ENCODE peak calls at places on chromosomes 7 and 10, in five cellular contexts. H is A549, G is IMR-90, A is K562, N is HepG2. Q is an unnamed sample.

GRCh38 chr10:55400075-55400474 is 599.0 kb upstream of the PCDH15 start:
- DNase-seq in H (no peak), G (no peak), A (no peak), N (no peak), Q (no peak)

GRCh38 chr10:36068542-36068941 is 426.4 kb upstream of the FZD8 start:
- DNase-seq in H (no peak), G (no peak), A (no peak), N (no peak), Q (no peak)

GRCh38 chr10:131943021-131943814 is 38.5 kb downstream of the BNIP3 start:
- DNase-seq in H (peak; percentile 59), G (no peak), A (peak; percentile 60), N (peak; percentile 15), Q (peak; percentile 66)

GRCh38 chr7:154183482-154183881 is 131.3 kb downstream of the DPP6 start:
- DNase-seq in H (no peak), G (no peak), A (no peak), N (no peak), Q (no peak)

GRCh38 chr10:126373982-126374381 is 14.3 kb downstream of the ADAM12 start:
- DNase-seq in H (no peak), G (peak; percentile 66), A (no peak), N (no peak), Q (no peak)

GRCh38 chr10:86350897-86351296 is 15.7 kb downstream of the GRID1 start:
- DNase-seq in H (no peak), G (no peak), A (no peak), N (no peak), Q (no peak)

GRCh38 chr7:140160308-140160707 is 16.5 kb downstream of the KDM7A start:
- DNase-seq in H (no peak), G (no peak), A (no peak), N (no peak), Q (no peak)

GRCh38 chr7:116526897-116527296 is 2.1 kb downstream of the CAV1 start:
- DNase-seq in H (no peak), G (no peak), A (no peak), N (no peak), Q (no peak)

GRCh38 chr7:121151663-121152344 is 163.3 kb downstream of the CPED1 start:
- DNase-seq in H (no peak), G (no peak), A (no peak), N (no peak), Q (no peak)

GRCh38 chr7:30206466-30206865 is 71.7 kb downstream of the MTURN start:
- DNase-seq in H (peak; percentile 8), G (peak; percentile 13), A (no peak), N (no peak), Q (no peak)

GRCh38 chr10:69881202-69881601 is 79.5 kb downstream of the COL13A1 start:
- DNase-seq in H (no peak), G (no peak), A (no peak), N (no peak), Q (no peak)

GRCh38 chr10:58618158-58618676 is 105.5 kb downstream of the BICC1 start:
- DNase-seq in H (no peak), G (no peak), A (no peak), N (no peak), Q (no peak)

GRCh38 chr7:126411821-126412383 is 840.8 kb downstream of the GRM8 start:
- DNase-seq in H (no peak), G (no peak), A (no peak), N (no peak), Q (no peak)

GRCh38 chr7:24821045-24821853 is 64.0 kb upstream of the GSDME start:
- DNase-seq in H (peak; percentile 86), G (peak; percentile 96), A (peak; percentile 90), N (peak; percentile 35), Q (no peak)

GRCh38 chr7:389911-390601 is 100.1 kb downstream of the FOXL3 start:
- DNase-seq in H (no peak), G (no peak), A (no peak), N (no peak), Q (no peak)

GRCh38 chr10:19316204-19316870 is 267.7 kb downstream of the MALRD1 start:
- DNase-seq in H (no peak), G (no peak), A (no peak), N (no peak), Q (no peak)

GRCh38 chr7:111855842-111856227 is 293.5 kb upstream of the IMMP2L start:
- DNase-seq in H (no peak), G (peak; percentile 59), A (no peak), N (no peak), Q (no peak)

GRCh38 chr7:4189151-4189570 is 492.9 kb upstream of the FOXK1 start:
- DNase-seq in H (no peak), G (peak; percentile 2), A (no peak), N (no peak), Q (no peak)

GRCh38 chr7:48084727-48085432 is 4.2 kb upstream of the UPP1 start:
- DNase-seq in H (peak; percentile 88), G (peak; percentile 99), A (peak; percentile 80), N (peak; percentile 73), Q (no peak)

GRCh38 chr7:95886501-95887090 is 114.2 kb downstream of the DYNC1I1 start:
- DNase-seq in H (peak; percentile 3), G (peak; percentile 19), A (no peak), N (peak; percentile 35), Q (no peak)

GRCh38 chr7:108078156-108078781 is 51.9 kb downstream of the LAMB4 start:
- DNase-seq in H (no peak), G (peak; percentile 34), A (peak; percentile 63), N (no peak), Q (no peak)

GRCh38 chr7:80499350-80499955 is 12.4 kb downstream of the GNAT3 start:
- DNase-seq in H (no peak), G (peak; percentile 95), A (no peak), N (peak; percentile 72), Q (peak; percentile 33)

GRCh38 chr10:130751106-130751840 is 560.2 kb downstream of the TCERG1L start:
- DNase-seq in H (no peak), G (no peak), A (no peak), N (no peak), Q (no peak)

GRCh38 chr10:4767033-4767814 is 58.8 kb upstream of the AKR1E2 start:
- DNase-seq in H (peak; percentile 13), G (peak; percentile 66), A (peak; percentile 21), N (peak; percentile 3), Q (no peak)

GRCh38 chr10:88608052-88608732 is 21.6 kb downstream of the LIPJ start:
- DNase-seq in H (no peak), G (no peak), A (no peak), N (no peak), Q (no peak)

GRCh38 chr10:6669269-6669859 is 89.3 kb upstream of the PRKCQ start:
- DNase-seq in H (peak; percentile 38), G (peak; percentile 73), A (peak; percentile 50), N (peak; percentile 14), Q (no peak)

GRCh38 chr7:99514050-99514449 is 9.6 kb downstream of the ZKSCAN5 start:
- DNase-seq in H (no peak), G (peak; percentile 68), A (no peak), N (no peak), Q (no peak)

GRCh38 chr7:75604408-75604807 is 112.3 kb downstream of the SPDYE5 start:
- DNase-seq in H (no peak), G (no peak), A (peak; percentile 20), N (no peak), Q (no peak)

GRCh38 chr10:4262449-4262848 is 477.4 kb upstream of the KLF6 start:
- DNase-seq in H (no peak), G (no peak), A (no peak), N (no peak), Q (no peak)

GRCh38 chr7:44292876-44293560 is 32.4 kb downstream of the CAMK2B start:
- DNase-seq in H (no peak), G (no peak), A (no peak), N (no peak), Q (no peak)

GRCh38 chr7:72048420-72048819 is 363.7 kb downstream of the CALN1 start:
- DNase-seq in H (no peak), G (no peak), A (no peak), N (no peak), Q (no peak)

GRCh38 chr7:72053273-72053672 is 358.9 kb downstream of the CALN1 start:
- DNase-seq in H (no peak), G (no peak), A (no peak), N (no peak), Q (no peak)
- TF ChIP-seq MAFK in H (no peak), G (no peak), A (no peak), N (no peak), Q (no peak)

GRCh38 chr7:138667535-138667934 is 33.6 kb downstream of the SVOPL start:
- DNase-seq in H (no peak), G (no peak), A (no peak), N (no peak), Q (no peak)
- TF ChIP-seq MAFK in H (no peak), G (no peak), A (no peak), N (no peak), Q (no peak)

DNA sequence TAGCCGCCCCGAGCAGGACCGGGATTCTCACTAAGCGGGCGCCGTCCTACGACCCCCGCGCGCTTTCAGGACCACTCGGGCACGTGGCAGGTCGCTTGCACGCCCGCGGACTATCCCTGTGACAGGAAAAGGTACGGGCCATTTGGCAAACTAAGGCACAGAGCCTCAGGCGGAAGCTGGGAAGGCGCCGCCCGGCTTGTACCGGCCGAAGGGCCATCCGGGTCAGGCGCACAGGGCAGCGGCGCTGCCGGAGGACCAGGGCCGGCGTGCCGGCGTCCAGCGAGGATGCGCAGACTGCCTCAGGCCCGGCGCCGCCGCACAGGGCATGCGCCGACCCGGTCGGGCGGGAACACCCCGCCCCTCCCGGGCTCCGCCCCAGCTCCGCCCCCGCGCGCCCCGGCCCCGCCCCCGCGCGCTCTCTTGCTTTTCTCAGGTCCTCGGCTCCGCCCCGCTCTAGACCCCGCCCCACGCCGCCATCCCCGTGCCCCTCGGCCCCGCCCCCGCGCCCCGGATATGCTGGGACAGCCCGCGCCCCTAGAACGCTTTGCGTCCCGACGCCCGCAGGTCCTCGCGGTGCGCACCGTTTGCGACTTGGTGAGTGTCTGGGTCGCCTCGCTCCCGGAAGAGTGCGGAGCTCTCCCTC is at the start of gene MGMT:
- DNase-seq in H (peak; percentile 40), G (peak; percentile 76), A (peak; percentile 32), N (peak; percentile 62), Q (peak; percentile 97)
- TF ChIP-seq MAFK in H (no peak), G (no peak), A (no peak), N (no peak), Q (no peak)

GRCh38 chr10:61822096-61822495 is 79.4 kb upstream of the ARID5B start:
- DNase-seq in H (no peak), G (no peak), A (no peak), N (no peak), Q (no peak)
- TF ChIP-seq MAFK in H (no peak), G (no peak), A (no peak), N (no peak), Q (no peak)

DNA sequence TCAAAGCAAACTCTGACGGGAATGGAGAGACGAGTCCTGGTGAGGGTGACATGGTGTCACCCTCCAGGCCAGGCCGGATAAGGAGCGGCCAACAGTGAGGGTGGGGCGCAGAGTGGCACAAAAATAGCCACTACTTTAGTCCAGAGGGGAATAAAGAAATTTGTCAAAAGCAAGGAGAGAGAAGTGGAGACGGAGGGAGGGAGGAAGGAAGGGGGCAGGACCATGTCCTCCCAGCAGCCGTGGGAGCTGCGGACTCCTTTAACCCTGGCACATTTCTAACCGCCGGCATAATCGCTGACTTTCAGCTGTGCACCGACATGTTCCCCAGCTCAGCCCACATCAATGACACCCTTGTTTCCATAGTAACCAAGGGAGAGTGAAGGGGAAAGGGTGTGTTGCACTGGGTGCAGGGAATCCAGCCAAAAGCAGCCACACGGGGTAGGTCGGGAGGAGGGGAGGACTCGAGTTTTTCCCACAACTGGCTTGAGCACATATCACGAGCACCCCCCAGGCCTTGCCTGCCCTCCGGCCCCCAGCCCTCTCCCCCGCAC is 29.8 kb downstream of the TRIM8 start:
- DNase-seq in H (no peak), G (peak; percentile 75), A (peak; percentile 80), N (peak; percentile 60), Q (no peak)
- TF ChIP-seq MAFK in H (no peak), G (no peak), A (no peak), N (no peak), Q (no peak)

GRCh38 chr7:32496052-32496813 is 944 bp downstream of the AVL9 start:
- DNase-seq in H (peak; percentile 30), G (no peak), A (no peak), N (no peak), Q (no peak)
- TF ChIP-seq MAFK in H (no peak), G (no peak), A (no peak), N (no peak), Q (no peak)